ENCODE peak calls at places on chromosomes 16 and 17, in nine cellular contexts. O, D, F, P, H, W, B, U and K are unnamed samples.
A peak's percentile ranks its signal among the peaks of the same experiment; 100 is the strongest.

GRCh38 chr16:31216552-31217530 is at the start of gene PYDC1:
- DNase-seq in U (no peak), H (no peak), F (no peak), P (no peak), D (no peak), W (no peak), O (no peak), B (peak; percentile 65), K (no peak)

GRCh38 chr17:8916470-8916869 is 49.0 kb upstream of the PIK3R6 start:
- DNase-seq in P (no peak), O (no peak), W (no peak), F (no peak), U (no peak), D (no peak), B (no peak), H (no peak), K (no peak)

GRCh38 chr17:2157081-2157480 is 102.2 kb downstream of the HIC1 start:
- DNase-seq in B (no peak), F (no peak), U (no peak), O (no peak), D (no peak), W (no peak), P (no peak), H (no peak), K (no peak)

GRCh38 chr16:588639-588888 is 1.3 kb upstream of the RAB40C start:
- DNase-seq in W (peak; percentile 60), B (no peak), F (no peak), O (no peak), P (peak; percentile 48), H (peak; percentile 67), D (no peak), U (peak; percentile 39), K (peak; percentile 64)

GRCh38 chr16:24516900-24517669 is 22.3 kb upstream of the RBBP6 start:
- DNase-seq in F (peak; percentile 81), P (peak; percentile 52), H (peak; percentile 91), U (peak; percentile 70), B (peak; percentile 80), O (peak; percentile 84), W (peak; percentile 77), D (peak; percentile 41), K (peak; percentile 85)

GRCh38 chr16:67190448-67191399 is 788 bp upstream of the EXOC3L1 start:
- DNase-seq in W (no peak), P (no peak), U (no peak), H (no peak), F (no peak), O (no peak), D (no peak), B (no peak), K (no peak)

GRCh38 chr17:13797863-13798262 is 196.1 kb upstream of the HS3ST3A1 start:
- DNase-seq in U (no peak), H (no peak), F (no peak), W (no peak), O (no peak), D (no peak), P (no peak), B (no peak), K (no peak)

GRCh38 chr17:12765544-12765943 is 23.8 kb upstream of the ARHGAP44 start:
- DNase-seq in B (no peak), H (peak; percentile 74), W (no peak), F (no peak), D (no peak), U (no peak), P (no peak), O (no peak), K (no peak)

GRCh38 chr17:1961187-1961586 is 63.9 kb downstream of the RTN4RL1 start:
- DNase-seq in W (no peak), P (no peak), H (no peak), F (peak; percentile 42), O (no peak), D (no peak), U (no peak), B (no peak), K (no peak)

GRCh38 chr16:68215302-68215701 is 20.6 kb downstream of the ESRP2 start:
- DNase-seq in O (no peak), W (no peak), F (no peak), P (no peak), H (no peak), B (no peak), U (no peak), D (no peak), K (no peak)

GRCh38 chr17:7132511-7133094 is 18.0 kb upstream of the ASGR2 start:
- DNase-seq in D (no peak), W (peak; percentile 58), O (no peak), H (no peak), F (no peak), P (peak; percentile 22), U (peak; percentile 39), B (peak; percentile 81), K (peak; percentile 27)

GRCh38 chr17:63232565-63233310 is 213.4 kb downstream of the CYB561 start:
- DNase-seq in U (no peak), B (no peak), H (peak; percentile 4), P (no peak), F (no peak), D (no peak), W (no peak), O (no peak), K (no peak)

GRCh38 chr16:22425036-22425801 is 50.8 kb upstream of the CDR2 start:
- DNase-seq in W (no peak), H (no peak), O (no peak), U (no peak), B (no peak), D (no peak), P (no peak), F (no peak), K (no peak)

GRCh38 chr16:21283521-21284289 is 5.6 kb upstream of the CRYM start:
- DNase-seq in B (peak; percentile 80), D (no peak), O (peak; percentile 35), F (no peak), W (no peak), P (no peak), H (peak; percentile 65), U (no peak), K (peak; percentile 56)

GRCh38 chr16:56657555-56658430 is at the start of gene MT1F:
- DNase-seq in D (peak; percentile 43), W (peak; percentile 70), F (peak; percentile 63), H (peak; percentile 78), O (peak; percentile 3), P (peak; percentile 65), B (peak; percentile 86), U (peak; percentile 59), K (peak; percentile 96)

GRCh38 chr16:56451753-56452689 is 667 bp downstream of the OGFOD1 start:
- DNase-seq in B (peak; percentile 75), U (no peak), P (no peak), W (no peak), O (peak; percentile 32), F (peak; percentile 7), H (peak; percentile 11), D (no peak), K (peak; percentile 26)

GRCh38 chr16:3022697-3023414 is 886 bp downstream of the HCFC1R1 start:
- DNase-seq in O (no peak), H (peak; percentile 86), F (no peak), P (no peak), U (no peak), B (no peak), W (no peak), D (no peak), K (no peak)

GRCh38 chr17:82933006-82933310 is 93.1 kb upstream of the ZNF750 start:
- DNase-seq in F (no peak), B (no peak), O (no peak), W (no peak), P (no peak), U (no peak), D (no peak), H (no peak), K (no peak)

GRCh38 chr17:59378621-59379194 is 47.3 kb downstream of the YPEL2 start:
- DNase-seq in D (no peak), W (no peak), F (no peak), U (no peak), P (no peak), O (no peak), H (no peak), B (no peak), K (peak; percentile 44)